ENCODE peak calls at places on chromosomes 6 and 20, in seven cellular contexts. Y, J, O, W, H, M and A are unnamed samples.

GRCh38 chr6:17173071-17173470 is 71.2 kb downstream of the STMND1 start:
- DNase-seq in Y (no peak), J (no peak), O (no peak), W (no peak), H (no peak), M (no peak), A (no peak)

GRCh38 chr6:34484899-34485298 is 19.0 kb downstream of the PACSIN1 start:
- DNase-seq in Y (no peak), J (no peak), O (no peak), W (peak; percentile 95), H (no peak), M (no peak), A (no peak)

GRCh38 chr20:24164360-24164759 is 175.8 kb upstream of the GGTLC1 start:
- DNase-seq in Y (no peak), J (no peak), O (no peak), W (no peak), H (peak; percentile 5), M (peak; percentile 18), A (no peak)

GRCh38 chr6:165571721-165572132 is 91.3 kb downstream of the PDE10A start:
- DNase-seq in Y (no peak), J (no peak), O (no peak), W (no peak), H (peak; percentile 11), M (no peak), A (no peak)

GRCh38 chr6:145534986-145535385 is 200.3 kb downstream of the EPM2A start:
- DNase-seq in Y (no peak), J (no peak), O (no peak), W (no peak), H (no peak), M (no peak), A (no peak)

GRCh38 chr6:15033850-15034203 is 212.0 kb upstream of the JARID2 start:
- DNase-seq in Y (no peak), J (no peak), O (no peak), W (peak; percentile 83), H (no peak), M (no peak), A (no peak)

GRCh38 chr6:38282911-38283310 is 356.8 kb downstream of the BTBD9 start:
- DNase-seq in Y (no peak), J (no peak), O (no peak), W (no peak), H (no peak), M (no peak), A (no peak)

GRCh38 chr6:9646346-9647042 is 768.4 kb downstream of the TFAP2A start:
- DNase-seq in Y (no peak), J (peak; percentile 22), O (peak; percentile 34), W (no peak), H (no peak), M (no peak), A (no peak)

GRCh38 chr6:25404693-25405169 is 125.6 kb downstream of the CARMIL1 start:
- DNase-seq in Y (no peak), J (peak; percentile 15), O (no peak), W (no peak), H (peak; percentile 20), M (peak; percentile 16), A (peak; percentile 6)

GRCh38 chr6:169495601-169496000 is 206.2 kb downstream of the WDR27 start:
- DNase-seq in Y (no peak), J (no peak), O (peak; percentile 53), W (no peak), H (no peak), M (no peak), A (no peak)

GRCh38 chr6:157667211-157668033 is 155.6 kb upstream of the SNX9 start:
- DNase-seq in Y (no peak), J (peak; percentile 85), O (peak; percentile 84), W (peak; percentile 71), H (peak; percentile 59), M (peak; percentile 51), A (peak; percentile 26)

GRCh38 chr20:22099348-22099747 is 393.9 kb downstream of the PAX1 start:
- DNase-seq in Y (no peak), J (no peak), O (no peak), W (no peak), H (no peak), M (no peak), A (no peak)

GRCh38 chr6:134288538-134289203 is 29.2 kb downstream of the SGK1 start:
- DNase-seq in Y (no peak), J (peak; percentile 82), O (peak; percentile 63), W (no peak), H (no peak), M (no peak), A (no peak)

GRCh38 chr6:87551799-87552198 is 38.0 kb downstream of the RARS2 start:
- DNase-seq in Y (no peak), J (no peak), O (no peak), W (no peak), H (no peak), M (no peak), A (no peak)

GRCh38 chr20:59033616-59034165 is 1.6 kb upstream of the ATP5F1E start:
- DNase-seq in Y (no peak), J (no peak), O (no peak), W (no peak), H (no peak), M (no peak), A (no peak)

GRCh38 chr6:108876929-108877775 is 28.9 kb downstream of the ARMC2 start:
- DNase-seq in Y (no peak), J (no peak), O (peak; percentile 74), W (no peak), H (no peak), M (no peak), A (no peak)

GRCh38 chr6:40928738-40929137 is 110.3 kb downstream of the UNC5CL start:
- DNase-seq in Y (no peak), J (no peak), O (no peak), W (no peak), H (no peak), M (no peak), A (no peak)